ENCODE peak calls at places on chromosome 18, in nine cellular contexts. L is activated T-cell treated with anti-CD3 and anti-CD28 coated beads, Interleukin-2, amount 50 U/mL, for 24 hours; W is activated naive CD8-positive, alpha-beta T cell treated with anti-CD3 and anti-CD28 coated beads, Interleukin-2, amount 50 U/mL, for 16 hours; R is stimulated activated CD4-positive, alpha-beta T cell treated with anti-CD3 and anti-CD28 coated beads, Interleukin-1b, Interleukin-23, amount 100 ng/mL, for 4 hours; Q is midbrain; I is AG04450; A is pulmonary artery endothelial cell; C is SHP77; F is osteocyte. G is an unnamed sample.

GRCh38 chr18:73563345-73563744 is 584.3 kb downstream of the FBXO15 start:
- DNase-seq in L (no peak), W (no peak), R (no peak), Q (no peak), I (peak; percentile 26), A (no peak), C (no peak), F (no peak), G (no peak)

GRCh38 chr18:49749563-49749962 is 63.8 kb downstream of the ACAA2 start:
- DNase-seq in L (no peak), W (no peak), R (no peak), Q (no peak), I (no peak), A (no peak), C (no peak), F (no peak), G (no peak)

GRCh38 chr18:23842305-23842704 is 153.1 kb downstream of the LAMA3 start:
- DNase-seq in L (no peak), W (no peak), R (no peak), Q (no peak), I (no peak), A (no peak), C (no peak), F (no peak), G (no peak)

GRCh38 chr18:11581286-11581685 is 28.1 kb upstream of the SLC35G4 start:
- DNase-seq in L (no peak), W (no peak), R (no peak), Q (no peak), I (no peak), A (no peak), C (no peak), F (no peak), G (no peak)

GRCh38 chr18:48197819-48198218 is 211.4 kb downstream of the ZBTB7C start:
- DNase-seq in L (no peak), W (no peak), R (no peak), Q (no peak), I (no peak), A (no peak), C (no peak), F (no peak), G (no peak)

GRCh38 chr18:72613589-72613988 is 69.4 kb upstream of the CBLN2 start:
- DNase-seq in L (no peak), W (no peak), R (no peak), Q (no peak), I (no peak), A (no peak), C (no peak), F (no peak), G (no peak)

GRCh38 chr18:52700757-52701156 is 360.8 kb downstream of the DCC start:
- DNase-seq in L (no peak), W (no peak), R (no peak), Q (no peak), I (no peak), A (no peak), C (no peak), F (no peak), G (no peak)

GRCh38 chr18:54127759-54128378 is 96.6 kb downstream of the MBD2 start:
- DNase-seq in L (no peak), W (no peak), R (no peak), Q (peak; percentile 67), I (peak; percentile 8), A (no peak), C (peak; percentile 60), F (no peak), G (peak; percentile 54)

GRCh38 chr18:70074091-70074490 is 126.4 kb upstream of the CD226 start:
- DNase-seq in L (no peak), W (no peak), R (no peak), Q (no peak), I (peak; percentile 16), A (no peak), C (no peak), F (no peak), G (no peak)

GRCh38 chr18:26133652-26134051 is at the start of gene PSMA8:
- DNase-seq in L (peak; percentile 71), W (no peak), R (peak; percentile 36), Q (no peak), I (no peak), A (no peak), C (no peak), F (no peak), G (no peak)

GRCh38 chr18:59419386-59419785 is 60.3 kb upstream of the LMAN1 start:
- DNase-seq in L (no peak), W (no peak), R (no peak), Q (no peak), I (peak; percentile 15), A (no peak), C (no peak), F (peak; percentile 0), G (no peak)

GRCh38 chr18:31954349-31954748 is 11.4 kb upstream of the TRAPPC8 start:
- DNase-seq in L (no peak), W (no peak), R (no peak), Q (no peak), I (no peak), A (no peak), C (no peak), F (no peak), G (no peak)

GRCh38 chr18:47180765-47181164 is 4.6 kb upstream of the IER3IP1 start:
- DNase-seq in L (no peak), W (no peak), R (no peak), Q (no peak), I (no peak), A (no peak), C (no peak), F (no peak), G (no peak)

GRCh38 chr18:58205780-58206160 is 161.7 kb downstream of the NEDD4L start:
- DNase-seq in L (no peak), W (no peak), R (no peak), Q (no peak), I (no peak), A (no peak), C (no peak), F (no peak), G (no peak)

GRCh38 chr18:8140841-8141501 is 468.3 kb upstream of the RAB12 start:
- DNase-seq in L (no peak), W (no peak), R (no peak), Q (no peak), I (no peak), A (no peak), C (no peak), F (no peak), G (no peak)

GRCh38 chr18:25826823-25827617 is 263.4 kb downstream of the SS18 start:
- DNase-seq in L (no peak), W (no peak), R (no peak), Q (no peak), I (no peak), A (no peak), C (no peak), F (no peak), G (no peak)

GRCh38 chr18:48922801-48923730 is 27.7 kb downstream of the SMAD7 start:
- DNase-seq in L (peak; percentile 38), W (no peak), R (no peak), Q (no peak), I (no peak), A (no peak), C (no peak), F (no peak), G (no peak)

GRCh38 chr18:5513947-5514346 is 29.9 kb downstream of the EPB41L3 start:
- DNase-seq in L (no peak), W (no peak), R (no peak), Q (no peak), I (no peak), A (no peak), C (no peak), F (no peak), G (no peak)

GRCh38 chr18:54086046-54086802 is 138.2 kb downstream of the MBD2 start:
- DNase-seq in L (no peak), W (no peak), R (no peak), Q (no peak), I (no peak), A (no peak), C (no peak), F (no peak), G (no peak)